ENCODE peak calls at places on chromosomes 2 and 18, in seven cellular contexts. One of them, this sample, is unnamed.
A peak's percentile ranks its signal among the peaks of the same experiment; 100 is the strongest.

GRCh38 chr2:86028763-86029381 is 76.8 kb downstream of the POLR1A start:
- DNase-seq in tibial artery: peak; percentile 82
- DNase-seq in dorsolateral prefrontal cortex: no peak
- DNase-seq in body of pancreas: peak; percentile 41
- DNase-seq in cardiac muscle cell: peak; percentile 95
- DNase-seq in Caco-2: no peak
- DNase-seq in right atrium auricular region: peak; percentile 95
- DNase-seq in this sample: no peak

GRCh38 chr2:241269707-241270520 is 45.6 kb downstream of the HDLBP start:
- DNase-seq in right atrium auricular region: peak; percentile 54
- DNase-seq in body of pancreas: peak; percentile 37
- DNase-seq in dorsolateral prefrontal cortex: no peak
- DNase-seq in Caco-2: no peak
- DNase-seq in tibial artery: no peak
- DNase-seq in cardiac muscle cell: no peak
- DNase-seq in this sample: no peak

GRCh38 chr18:43794363-43794762 is 517.1 kb upstream of the SYT4 start:
- DNase-seq in cardiac muscle cell: no peak
- DNase-seq in tibial artery: no peak
- DNase-seq in Caco-2: no peak
- DNase-seq in body of pancreas: no peak
- DNase-seq in dorsolateral prefrontal cortex: no peak
- DNase-seq in right atrium auricular region: no peak
- DNase-seq in this sample: no peak

GRCh38 chr2:58237741-58238140 is 3.4 kb downstream of the FANCL start:
- DNase-seq in Caco-2: no peak
- DNase-seq in dorsolateral prefrontal cortex: no peak
- DNase-seq in tibial artery: no peak
- DNase-seq in right atrium auricular region: no peak
- DNase-seq in body of pancreas: no peak
- DNase-seq in cardiac muscle cell: no peak
- DNase-seq in this sample: no peak

GRCh38 chr2:168159754-168160585 is 87.4 kb downstream of the STK39 start:
- DNase-seq in tibial artery: no peak
- DNase-seq in cardiac muscle cell: no peak
- DNase-seq in body of pancreas: no peak
- DNase-seq in dorsolateral prefrontal cortex: no peak
- DNase-seq in Caco-2: no peak
- DNase-seq in right atrium auricular region: no peak
- DNase-seq in this sample: no peak

GRCh38 chr2:5666798-5667197 is 25.4 kb upstream of the SOX11 start:
- DNase-seq in tibial artery: no peak
- DNase-seq in body of pancreas: no peak
- DNase-seq in dorsolateral prefrontal cortex: no peak
- DNase-seq in right atrium auricular region: no peak
- DNase-seq in Caco-2: no peak
- DNase-seq in cardiac muscle cell: no peak
- DNase-seq in this sample: no peak

GRCh38 chr2:99841749-99842148 is 300.6 kb downstream of the AFF3 start:
- DNase-seq in Caco-2: no peak
- DNase-seq in cardiac muscle cell: peak; percentile 14
- DNase-seq in body of pancreas: no peak
- DNase-seq in dorsolateral prefrontal cortex: no peak
- DNase-seq in tibial artery: no peak
- DNase-seq in right atrium auricular region: no peak
- DNase-seq in this sample: peak; percentile 37

GRCh38 chr18:28716321-28716720 is 539.4 kb upstream of the CDH2 start:
- DNase-seq in tibial artery: no peak
- DNase-seq in right atrium auricular region: no peak
- DNase-seq in dorsolateral prefrontal cortex: no peak
- DNase-seq in Caco-2: no peak
- DNase-seq in body of pancreas: no peak
- DNase-seq in cardiac muscle cell: peak; percentile 30
- DNase-seq in this sample: no peak

GRCh38 chr2:164661349-164661748 is 40.1 kb upstream of the GRB14 start:
- DNase-seq in body of pancreas: no peak
- DNase-seq in cardiac muscle cell: peak; percentile 52
- DNase-seq in tibial artery: no peak
- DNase-seq in right atrium auricular region: no peak
- DNase-seq in dorsolateral prefrontal cortex: no peak
- DNase-seq in Caco-2: no peak
- DNase-seq in this sample: peak; percentile 56

GRCh38 chr2:164651361-164651760 is 30.1 kb upstream of the GRB14 start:
- DNase-seq in Caco-2: no peak
- DNase-seq in body of pancreas: no peak
- DNase-seq in tibial artery: no peak
- DNase-seq in dorsolateral prefrontal cortex: no peak
- DNase-seq in right atrium auricular region: no peak
- DNase-seq in cardiac muscle cell: no peak
- DNase-seq in this sample: no peak

GRCh38 chr2:164655336-164655735 is 34.1 kb upstream of the GRB14 start:
- DNase-seq in Caco-2: no peak
- DNase-seq in cardiac muscle cell: no peak
- DNase-seq in dorsolateral prefrontal cortex: no peak
- DNase-seq in right atrium auricular region: no peak
- DNase-seq in body of pancreas: no peak
- DNase-seq in tibial artery: no peak
- DNase-seq in this sample: peak; percentile 87

GRCh38 chr2:164657129-164657528 is 35.8 kb upstream of the GRB14 start:
- DNase-seq in Caco-2: no peak
- DNase-seq in tibial artery: no peak
- DNase-seq in body of pancreas: no peak
- DNase-seq in dorsolateral prefrontal cortex: no peak
- DNase-seq in cardiac muscle cell: peak; percentile 62
- DNase-seq in right atrium auricular region: no peak
- DNase-seq in this sample: peak; percentile 94

DNA sequence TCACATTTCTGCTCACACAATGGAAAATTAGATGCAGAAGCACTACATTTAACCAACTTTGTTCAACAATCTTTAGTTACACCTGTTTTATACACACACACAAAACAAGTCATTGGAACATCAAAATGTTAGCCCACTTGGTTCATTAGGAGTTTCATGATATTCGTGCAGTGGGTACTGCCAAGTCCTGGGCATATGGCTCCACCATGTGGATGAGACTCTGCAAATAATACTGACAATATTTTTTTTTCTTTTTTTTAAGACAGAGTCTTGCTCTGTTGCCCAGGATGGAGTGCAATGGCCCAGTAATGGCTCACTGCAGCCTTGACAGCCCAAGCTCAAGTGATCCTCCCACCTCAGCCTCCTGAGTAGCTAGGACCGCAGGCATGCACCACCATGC is 34.5 kb upstream of the GRB14 start:
- DNase-seq in body of pancreas: no peak
- DNase-seq in right atrium auricular region: no peak
- DNase-seq in dorsolateral prefrontal cortex: no peak
- DNase-seq in Caco-2: no peak
- DNase-seq in tibial artery: no peak
- DNase-seq in cardiac muscle cell: peak; percentile 22
- DNase-seq in this sample: no peak
- TF ChIP-seq CTCF in body of pancreas: no peak
- TF ChIP-seq CTCF in right atrium auricular region: no peak
- TF ChIP-seq CTCF in dorsolateral prefrontal cortex: no peak
- TF ChIP-seq CTCF in Caco-2: no peak
- TF ChIP-seq CTCF in tibial artery: no peak
- TF ChIP-seq CTCF in cardiac muscle cell: no peak
- TF ChIP-seq CTCF in this sample: no peak

GRCh38 chr2:119490653-119491195 is 33.6 kb downstream of the SCTR start:
- DNase-seq in cardiac muscle cell: no peak
- DNase-seq in tibial artery: peak; percentile 48
- DNase-seq in body of pancreas: no peak
- DNase-seq in right atrium auricular region: no peak
- DNase-seq in dorsolateral prefrontal cortex: no peak
- DNase-seq in Caco-2: no peak
- DNase-seq in this sample: no peak

GRCh38 chr2:119495948-119496347 is 28.3 kb downstream of the SCTR start:
- DNase-seq in tibial artery: no peak
- DNase-seq in cardiac muscle cell: no peak
- DNase-seq in dorsolateral prefrontal cortex: no peak
- DNase-seq in Caco-2: no peak
- DNase-seq in body of pancreas: peak; percentile 57
- DNase-seq in right atrium auricular region: no peak
- DNase-seq in this sample: no peak

GRCh38 chr2:119496682-119497081 is 27.6 kb downstream of the SCTR start:
- DNase-seq in body of pancreas: no peak
- DNase-seq in dorsolateral prefrontal cortex: no peak
- DNase-seq in right atrium auricular region: no peak
- DNase-seq in cardiac muscle cell: no peak
- DNase-seq in Caco-2: no peak
- DNase-seq in tibial artery: no peak
- DNase-seq in this sample: no peak

GRCh38 chr2:119491776-119492525 is 32.3 kb downstream of the SCTR start:
- DNase-seq in right atrium auricular region: no peak
- DNase-seq in Caco-2: peak; percentile 92
- DNase-seq in body of pancreas: peak; percentile 87
- DNase-seq in dorsolateral prefrontal cortex: no peak
- DNase-seq in tibial artery: no peak
- DNase-seq in cardiac muscle cell: peak; percentile 88
- DNase-seq in this sample: peak; percentile 93

DNA sequence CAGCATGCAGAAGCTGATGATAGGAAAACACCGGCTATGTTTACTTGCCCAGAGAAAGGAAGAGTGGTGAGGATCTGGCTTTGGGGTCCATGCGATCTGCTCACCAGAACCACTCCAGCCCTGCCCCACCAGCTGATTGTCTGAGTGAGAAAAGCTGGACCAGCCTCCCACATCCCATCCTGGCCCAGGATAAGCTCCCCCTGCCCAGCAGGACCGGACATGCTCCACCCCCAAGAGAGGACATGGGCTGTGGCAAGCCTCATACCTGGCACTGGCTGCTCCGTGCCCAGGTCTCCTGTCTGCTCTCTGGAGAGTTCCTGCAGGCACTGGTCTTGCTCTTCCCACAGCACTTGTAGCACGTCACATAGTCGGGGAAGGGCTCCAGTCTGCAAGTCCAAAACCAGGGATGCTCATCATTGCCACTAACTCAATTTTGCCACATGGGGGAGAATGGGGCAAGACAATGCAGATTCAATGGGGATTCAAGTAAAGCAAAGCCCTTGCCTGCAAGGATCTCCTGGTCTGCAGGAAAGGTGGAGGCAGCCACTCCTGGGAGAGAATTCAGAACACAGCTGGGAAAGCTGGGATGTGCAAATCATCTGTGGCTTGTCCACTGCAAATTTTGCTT is 30.0 kb downstream of the SCTR start:
- DNase-seq in tibial artery: peak; percentile 49
- DNase-seq in Caco-2: no peak
- DNase-seq in cardiac muscle cell: no peak
- DNase-seq in body of pancreas: no peak
- DNase-seq in dorsolateral prefrontal cortex: no peak
- DNase-seq in right atrium auricular region: no peak
- DNase-seq in this sample: no peak
- H3K27me3 ChIP-seq in tibial artery: peaks cover 5% of the 10 kb centered on the region
- H3K27me3 ChIP-seq in Caco-2: no peaks in the 10 kb centered on the region
- H3K27me3 ChIP-seq in cardiac muscle cell: no peaks in the 10 kb centered on the region
- H3K27me3 ChIP-seq in body of pancreas: no peaks in the 10 kb centered on the region
- H3K27me3 ChIP-seq in dorsolateral prefrontal cortex: no peaks in the 10 kb centered on the region
- H3K27me3 ChIP-seq in right atrium auricular region: no peaks in the 10 kb centered on the region
- H3K27me3 ChIP-seq in this sample: no peaks in the 10 kb centered on the region

GRCh38 chr2:127024769-127025356 is 82.1 kb downstream of the BIN1 start:
- DNase-seq in cardiac muscle cell: peak; percentile 55
- DNase-seq in tibial artery: no peak
- DNase-seq in dorsolateral prefrontal cortex: peak; percentile 73
- DNase-seq in body of pancreas: peak; percentile 31
- DNase-seq in right atrium auricular region: no peak
- DNase-seq in Caco-2: peak; percentile 62
- DNase-seq in this sample: peak; percentile 29

GRCh38 chr2:127027715-127028114 is 79.2 kb downstream of the BIN1 start:
- DNase-seq in Caco-2: no peak
- DNase-seq in body of pancreas: no peak
- DNase-seq in tibial artery: no peak
- DNase-seq in cardiac muscle cell: no peak
- DNase-seq in dorsolateral prefrontal cortex: no peak
- DNase-seq in right atrium auricular region: no peak
- DNase-seq in this sample: no peak

GRCh38 chr2:127023504-127023903 is 83.5 kb downstream of the BIN1 start:
- DNase-seq in right atrium auricular region: no peak
- DNase-seq in cardiac muscle cell: no peak
- DNase-seq in body of pancreas: no peak
- DNase-seq in tibial artery: no peak
- DNase-seq in dorsolateral prefrontal cortex: no peak
- DNase-seq in Caco-2: no peak
- DNase-seq in this sample: no peak

GRCh38 chr2:127022817-127023216 is 84.1 kb downstream of the BIN1 start:
- DNase-seq in dorsolateral prefrontal cortex: no peak
- DNase-seq in tibial artery: no peak
- DNase-seq in body of pancreas: no peak
- DNase-seq in right atrium auricular region: no peak
- DNase-seq in cardiac muscle cell: no peak
- DNase-seq in Caco-2: no peak
- DNase-seq in this sample: no peak

DNA sequence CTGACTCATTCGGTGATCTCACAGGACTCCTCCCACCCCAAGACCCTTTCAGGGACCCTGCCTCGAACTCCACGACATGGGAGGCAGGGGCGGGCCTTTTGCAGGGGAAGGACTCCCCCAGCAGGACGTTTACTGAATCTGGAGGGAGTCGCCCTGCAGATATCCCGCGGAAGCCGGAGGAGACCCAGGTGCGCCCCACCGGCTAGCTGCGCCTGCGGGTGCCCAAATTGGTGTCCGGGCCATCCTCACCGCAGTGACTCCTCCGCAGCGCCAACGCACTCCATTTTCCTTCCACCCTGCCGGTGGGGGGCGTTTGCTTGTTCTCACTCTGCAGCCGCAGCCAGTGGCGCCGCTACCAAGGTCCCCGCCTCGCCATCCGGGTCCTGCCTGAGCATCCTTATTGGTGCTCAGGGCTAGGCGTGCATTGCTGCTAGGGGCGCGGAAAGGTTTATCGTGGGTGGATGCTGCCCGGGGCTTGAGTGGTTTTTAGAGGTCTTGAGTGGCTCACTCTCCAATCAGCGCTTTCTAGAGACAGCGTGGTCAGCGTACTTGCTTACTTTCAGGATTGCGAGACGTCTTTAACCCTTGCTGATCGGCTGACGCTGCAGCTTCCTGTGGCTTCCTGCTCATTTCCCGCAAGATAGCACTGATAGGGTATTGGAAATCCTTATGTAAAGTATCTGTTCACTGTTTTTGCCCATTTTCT is 81.4 kb downstream of the BIN1 start:
- DNase-seq in right atrium auricular region: peak; percentile 87
- DNase-seq in tibial artery: peak; percentile 77
- DNase-seq in dorsolateral prefrontal cortex: peak; percentile 91
- DNase-seq in cardiac muscle cell: peak; percentile 94
- DNase-seq in body of pancreas: peak; percentile 75
- DNase-seq in Caco-2: peak; percentile 79
- DNase-seq in this sample: peak; percentile 52
- TF ChIP-seq CTCF in right atrium auricular region: peak; percentile 46
- TF ChIP-seq CTCF in tibial artery: no peak
- TF ChIP-seq CTCF in dorsolateral prefrontal cortex: peak; percentile 37
- TF ChIP-seq CTCF in cardiac muscle cell: peak; percentile 53
- TF ChIP-seq CTCF in body of pancreas: peak; percentile 24
- TF ChIP-seq CTCF in Caco-2: peak; percentile 19
- TF ChIP-seq CTCF in this sample: peak; percentile 31

DNA sequence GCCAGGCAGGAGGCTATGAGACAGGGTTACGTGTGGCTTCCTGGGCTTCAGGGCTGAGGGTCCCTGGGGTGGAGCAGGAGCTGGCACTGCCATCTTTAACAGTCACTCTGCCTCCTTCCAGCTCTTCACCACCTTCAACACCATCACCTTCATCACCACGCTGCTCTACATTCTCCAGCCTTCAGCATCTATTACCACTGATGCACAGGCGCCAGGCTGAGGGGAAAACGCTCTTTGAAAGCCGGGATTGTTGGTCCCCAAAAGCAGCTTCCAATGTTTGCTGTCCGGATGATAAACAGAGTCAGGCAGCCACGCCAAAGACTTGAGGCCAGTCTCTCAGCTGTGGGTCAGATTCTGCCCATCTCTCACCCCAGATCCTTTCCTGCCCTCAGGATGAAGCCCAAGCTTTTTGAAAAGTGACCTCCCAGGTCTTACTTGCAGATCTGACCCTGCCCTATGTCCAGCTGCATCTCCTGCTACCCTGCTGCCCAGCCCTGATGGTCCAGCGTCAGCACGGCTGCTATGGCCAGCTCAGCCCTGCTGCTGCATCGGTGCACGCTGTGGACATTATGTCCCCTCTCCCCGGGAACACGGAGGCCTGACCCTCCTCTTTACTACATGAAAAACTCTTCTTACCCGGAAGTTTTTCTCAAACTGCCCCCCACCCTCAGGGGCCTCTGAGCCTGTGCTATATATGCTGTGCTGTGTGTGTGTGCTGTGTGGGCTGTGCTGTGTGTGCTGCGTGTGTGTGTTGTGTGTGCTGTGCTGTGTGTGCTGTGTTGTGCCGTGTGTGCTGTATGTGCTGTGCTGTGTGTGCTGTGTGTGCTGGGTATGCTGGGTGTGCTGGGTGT is 31.2 kb upstream of the MAL start:
- DNase-seq in cardiac muscle cell: no peak
- DNase-seq in right atrium auricular region: no peak
- DNase-seq in Caco-2: peak; percentile 23
- DNase-seq in body of pancreas: no peak
- DNase-seq in tibial artery: peak; percentile 45
- DNase-seq in dorsolateral prefrontal cortex: peak; percentile 15
- DNase-seq in this sample: no peak
- H3K27me3 ChIP-seq in cardiac muscle cell: peaks cover 13% of the 10 kb centered on the region
- H3K27me3 ChIP-seq in right atrium auricular region: no peaks in the 10 kb centered on the region
- H3K27me3 ChIP-seq in Caco-2: no peaks in the 10 kb centered on the region
- H3K27me3 ChIP-seq in body of pancreas: no peaks in the 10 kb centered on the region
- H3K27me3 ChIP-seq in tibial artery: peaks cover 46% of the 10 kb centered on the region
- H3K27me3 ChIP-seq in dorsolateral prefrontal cortex: peaks cover 11% of the 10 kb centered on the region
- H3K27me3 ChIP-seq in this sample: peaks cover 2% of the 10 kb centered on the region